ENCODE peak calls at places on chromosomes 3 and 15, in seven cellular contexts. I is glutamatergic neuron, Y is tibial artery, N is A549, H is fibroblast of lung, V is heart right ventricle, Q is bronchial epithelial cell. D is an unnamed sample.
A peak's percentile ranks its signal among the peaks of the same experiment; 100 is the strongest.

GRCh38 chr3:127377801-127378442 is 90.1 kb upstream of the PRR20G start:
- DNase-seq in V (no peak), H (no peak), Q (no peak), Y (no peak), N (no peak), I (no peak), D (no peak)

GRCh38 chr3:42535981-42536784 is 33.7 kb downstream of the VIPR1 start:
- DNase-seq in N (peak; percentile 41), V (peak; percentile 29), Y (peak; percentile 44), H (no peak), I (peak; percentile 30), Q (peak; percentile 49), D (no peak)

GRCh38 chr3:105823149-105823866 is 45.5 kb downstream of the CBLB start:
- DNase-seq in I (no peak), H (peak; percentile 99), Y (no peak), V (no peak), Q (peak; percentile 94), N (peak; percentile 23), D (no peak)

GRCh38 chr3:195897081-195897852 is 11.1 kb downstream of the TNK2 start:
- DNase-seq in Y (peak; percentile 42), H (peak; percentile 72), I (no peak), Q (peak; percentile 92), V (no peak), N (peak; percentile 29), D (no peak)

GRCh38 chr15:79978694-79979519 is 7.9 kb upstream of the BCL2A1 start:
- DNase-seq in Q (peak; percentile 71), N (no peak), Y (no peak), H (peak; percentile 60), I (no peak), V (no peak), D (no peak)

GRCh38 chr15:74785716-74786032 is 3.8 kb downstream of the CSK start:
- DNase-seq in N (no peak), I (no peak), Y (no peak), Q (no peak), V (no peak), H (no peak), D (no peak)

GRCh38 chr15:65828566-65828965 is 36.5 kb upstream of the DENND4A start:
- DNase-seq in I (no peak), N (no peak), Y (no peak), V (no peak), Q (no peak), H (no peak), D (no peak)

GRCh38 chr3:143901105-143901504 is 52.8 kb upstream of the SLC9A9 start:
- DNase-seq in N (no peak), I (no peak), H (peak; percentile 80), Q (peak; percentile 97), V (no peak), Y (no peak), D (no peak)

GRCh38 chr3:106193876-106194275 is 325.1 kb upstream of the CBLB start:
- DNase-seq in Q (no peak), I (no peak), Y (no peak), N (no peak), H (peak; percentile 37), V (no peak), D (no peak)

DNA sequence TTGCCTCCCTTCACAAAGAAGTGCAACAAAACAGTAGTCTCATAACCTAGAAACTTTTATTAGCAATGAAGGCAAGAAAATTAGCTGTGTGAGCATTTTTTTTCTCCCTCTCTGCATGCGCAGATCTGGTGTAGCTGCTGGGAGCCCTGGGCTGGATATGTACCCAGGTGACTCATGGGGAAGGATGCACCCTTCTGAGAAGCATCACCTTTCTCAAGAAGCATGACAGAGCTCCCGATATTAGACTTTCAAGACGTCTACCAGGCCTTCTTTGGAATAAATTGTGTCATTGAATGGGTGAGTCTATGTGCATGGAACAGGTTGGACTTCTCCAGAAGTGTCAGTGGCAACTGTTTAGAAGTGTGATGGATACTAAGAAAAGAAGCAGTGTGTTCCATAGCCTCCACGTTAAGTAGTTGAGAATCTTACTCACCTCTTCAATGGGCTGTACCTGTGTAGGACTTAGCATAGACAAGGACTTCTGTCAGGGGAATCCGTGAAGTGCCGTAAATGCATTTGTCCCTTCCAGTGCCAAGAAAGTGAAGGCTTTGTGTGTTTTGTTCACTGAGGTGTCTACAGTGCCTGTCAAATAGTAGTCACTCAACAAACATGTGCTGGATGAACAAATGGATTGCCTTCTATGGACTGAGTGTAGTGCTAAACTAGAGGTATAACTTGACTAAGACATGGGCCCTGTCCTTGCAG is 47.7 kb upstream of the RASGRP1 start:
- DNase-seq in Q (peak; percentile 39), H (no peak), N (no peak), Y (no peak), V (no peak), I (no peak), D (no peak)
- TF ChIP-seq CTCF in Q (no peak), H (no peak), N (no peak), Y (no peak), V (no peak), I (no peak), D (no peak)

DNA sequence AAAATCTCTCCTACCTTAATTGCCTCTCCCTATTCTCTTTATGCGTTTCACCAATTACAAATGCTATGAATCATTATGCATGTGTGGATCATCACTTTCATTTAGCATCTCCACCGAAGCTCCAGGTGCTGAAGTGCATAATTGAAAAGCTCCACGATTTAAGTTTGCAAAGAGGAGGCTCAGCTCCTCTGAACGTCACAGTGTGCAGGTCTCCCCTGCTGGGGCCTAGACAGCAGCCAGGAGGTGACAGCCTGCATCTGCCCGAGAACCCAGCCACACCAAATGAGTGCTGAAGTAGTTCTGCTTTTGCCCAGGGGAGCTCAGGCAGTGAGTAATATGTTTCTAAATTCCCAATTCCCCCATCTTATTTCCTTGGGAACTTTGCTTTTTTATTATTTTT is 60.5 kb upstream of the GLCE start:
- DNase-seq in V (no peak), Y (no peak), I (no peak), N (no peak), H (no peak), Q (no peak), D (no peak)
- TF ChIP-seq CTCF in V (no peak), Y (no peak), I (no peak), N (no peak), H (no peak), Q (no peak), D (no peak)

GRCh38 chr3:27533718-27534578 is 49.8 kb upstream of the SLC4A7 start:
- DNase-seq in I (no peak), V (peak; percentile 40), Y (peak; percentile 77), Q (peak; percentile 100), H (peak; percentile 99), N (peak; percentile 95), D (no peak)
- TF ChIP-seq CTCF in I (no peak), V (no peak), Y (peak; percentile 47), Q (peak; percentile 64), H (peak; percentile 69), N (no peak), D (peak; percentile 27)

GRCh38 chr3:53842436-53843194 is 3.6 kb downstream of the CHDH start:
- DNase-seq in N (peak; percentile 8), Y (no peak), V (peak; percentile 38), Q (peak; percentile 10), H (peak; percentile 40), I (no peak), D (no peak)
- TF ChIP-seq CTCF in N (no peak), Y (no peak), V (no peak), Q (no peak), H (no peak), I (no peak), D (peak; percentile 64)

DNA sequence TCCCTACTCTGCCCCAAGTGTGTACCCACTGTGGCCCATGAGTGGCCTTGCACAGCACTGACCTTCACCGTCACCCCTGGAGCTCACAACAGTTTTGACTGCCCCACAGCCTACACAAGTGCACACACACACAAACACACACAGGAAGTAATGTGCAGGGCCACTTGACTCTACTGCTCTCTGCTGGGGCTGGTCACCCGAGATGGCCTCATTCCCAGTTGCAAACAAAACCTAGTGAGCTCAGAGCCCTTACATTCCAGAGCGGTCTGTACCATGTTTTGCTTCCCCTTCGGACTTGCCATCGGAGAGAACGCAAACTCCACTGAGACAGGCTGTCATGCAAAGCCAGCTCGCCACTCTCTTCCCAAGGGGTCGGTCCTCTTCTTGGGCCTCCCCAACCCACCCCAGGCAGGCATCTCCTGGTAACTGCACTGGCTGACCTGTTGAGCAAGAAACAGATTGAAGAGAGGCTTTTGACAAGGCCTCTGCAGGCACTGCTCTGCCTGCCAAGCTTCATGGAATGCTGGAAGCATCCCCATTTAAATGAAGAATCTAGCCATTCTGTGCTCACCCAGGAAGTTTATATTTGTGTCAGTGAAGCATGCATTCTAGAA is 232.0 kb upstream of the IGF1R start:
- DNase-seq in Q (no peak), N (no peak), Y (no peak), I (no peak), V (no peak), H (no peak), D (no peak)
- TF ChIP-seq CTCF in Q (no peak), N (no peak), Y (no peak), I (no peak), V (no peak), H (no peak), D (no peak)

GRCh38 chr15:41930221-41930866 is 36.5 kb upstream of the SPTBN5 start:
- DNase-seq in Q (peak; percentile 79), I (no peak), N (peak; percentile 85), H (peak; percentile 98), Y (peak; percentile 86), V (no peak), D (no peak)
- TF ChIP-seq CTCF in Q (peak; percentile 7), I (no peak), N (peak; percentile 36), H (peak; percentile 21), Y (peak; percentile 47), V (no peak), D (no peak)

DNA sequence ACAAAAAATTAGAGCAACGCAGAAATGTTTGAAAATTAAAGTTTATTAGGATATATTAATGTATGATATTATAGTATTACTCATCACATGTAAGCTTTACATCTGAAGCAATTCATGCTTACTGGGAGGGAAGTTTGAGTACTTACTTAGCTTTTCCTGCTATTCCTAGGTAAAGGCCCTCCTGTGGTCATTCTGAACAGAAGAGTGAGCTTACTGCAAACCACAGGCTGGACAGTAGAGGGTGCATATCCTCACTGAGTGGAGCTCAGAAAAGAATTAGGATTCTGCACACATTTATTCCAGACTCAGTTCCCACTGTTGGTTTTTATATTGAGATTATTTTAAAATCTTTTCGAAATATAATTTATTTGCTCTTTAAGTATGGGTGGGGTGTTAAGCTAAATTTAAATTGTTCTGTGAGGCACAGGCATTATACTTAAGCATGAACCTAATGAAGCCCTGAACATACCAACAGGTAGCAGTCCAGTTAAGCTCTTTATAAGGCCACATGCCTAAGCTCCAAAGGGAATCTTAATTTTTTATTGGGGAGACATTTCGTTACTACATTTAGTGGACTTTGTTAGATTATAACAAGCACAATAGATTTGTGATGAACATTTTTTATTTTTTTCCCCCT is 10.2 kb downstream of the MRPS22 start:
- DNase-seq in H (peak; percentile 65), V (no peak), Y (no peak), N (peak; percentile 53), Q (peak; percentile 66), I (peak; percentile 49), D (no peak)
- TF ChIP-seq CTCF in H (peak; percentile 97), V (no peak), Y (peak; percentile 39), N (peak; percentile 65), Q (peak; percentile 68), I (peak; percentile 53), D (peak; percentile 79)

DNA sequence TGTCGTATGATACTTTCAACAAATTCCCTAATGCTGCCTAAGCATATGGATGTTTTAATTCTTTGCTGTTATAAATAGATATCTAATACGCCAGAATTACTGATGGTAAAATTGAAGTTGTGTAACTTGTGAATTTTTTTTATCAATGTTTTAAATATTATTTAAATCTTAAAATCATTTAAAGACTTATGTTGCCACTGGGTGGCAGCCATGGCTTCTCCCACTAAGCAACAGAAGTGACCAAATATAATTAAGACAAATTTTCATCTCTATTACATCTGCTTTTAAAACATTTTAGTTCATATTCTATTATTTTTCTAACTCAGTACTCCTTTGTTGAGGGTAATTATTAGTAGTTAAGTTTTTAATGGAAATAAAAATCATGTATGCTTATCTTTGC is 8.1 kb upstream of the IL20RB start:
- DNase-seq in N (no peak), H (no peak), Y (no peak), I (no peak), Q (no peak), V (no peak), D (no peak)
- TF ChIP-seq CTCF in N (peak; percentile 39), H (peak; percentile 36), Y (no peak), I (no peak), Q (no peak), V (no peak), D (peak; percentile 32)

D was measured in type B pancreatic cell.